ENCODE peak calls at places on chromosomes 2 and 18, in nine cellular contexts. R is lower leg skin; T is psoas muscle; N is NCI-H460; X is epithelial cell of esophagus; J is activated naive CD4-positive, alpha-beta T cell treated with anti-CD3 and anti-CD28 coated beads, Interleukin-2, amount 50 U/mL, for 16 hours; D is epithelial cell of proximal tubule; L is nephron progenitor cell; M is SHP77 treated with DMSO at 0.1 percent for 48 hours. Z is an unnamed sample.

GRCh38 chr2:230723363-230723762 is 10.7 kb downstream of the CAB39 start:
- DNase-seq in J (no peak), N (no peak), R (no peak), L (no peak), X (peak), T (no peak), M (no peak), D (no peak), Z (no peak)

GRCh38 chr2:17757321-17757720 is 3.4 kb downstream of the GEN1 start:
- DNase-seq in X (peak), J (no peak), L (no peak), D (peak), R (no peak), N (no peak), T (no peak), M (no peak), Z (no peak)

GRCh38 chr2:64105676-64106461 is 38.4 kb downstream of the PELI1 start:
- DNase-seq in R (no peak), L (no peak), T (no peak), M (no peak), J (no peak), D (peak), X (peak), N (no peak), Z (no peak)

GRCh38 chr2:174499365-174499764 is 12.5 kb upstream of the GPR155 start:
- DNase-seq in D (no peak), L (no peak), X (no peak), R (no peak), T (no peak), N (no peak), M (no peak), J (no peak), Z (no peak)

GRCh38 chr2:195498176-195498575 is 158.8 kb upstream of the SLC39A10 start:
- DNase-seq in D (peak), R (peak), J (peak), L (no peak), M (no peak), X (peak), T (no peak), N (peak), Z (no peak)

GRCh38 chr2:283996-284794 is 3.7 kb downstream of the ALKAL2 start:
- DNase-seq in L (no peak), R (no peak), X (no peak), J (no peak), T (no peak), M (no peak), D (no peak), N (no peak), Z (no peak)

GRCh38 chr2:115160523-115161521 is 718.4 kb downstream of the DPP10 start:
- DNase-seq in R (no peak), N (peak), J (no peak), T (peak), L (peak), D (no peak), M (no peak), X (no peak), Z (no peak)

GRCh38 chr2:5549061-5549601 is 143.1 kb upstream of the SOX11 start:
- DNase-seq in N (no peak), D (peak), J (no peak), T (no peak), R (no peak), X (no peak), M (peak), L (peak), Z (no peak)

GRCh38 chr18:46676162-46676830 is 19.3 kb upstream of the LOXHD1 start:
- DNase-seq in J (no peak), R (no peak), T (no peak), X (peak), M (no peak), L (peak), N (no peak), D (peak), Z (no peak)

GRCh38 chr2:101533611-101534601 is 59.0 kb upstream of the RFX8 start:
- DNase-seq in R (no peak), X (no peak), D (no peak), M (no peak), T (no peak), L (no peak), N (no peak), J (no peak), Z (no peak)